ENCODE peak calls at places on chromosomes 7 and 10, in ten cellular contexts. N is tibial nerve, H is GM20000, V is endothelial cell, G is foreskin fibroblast, P is neural progenitor cell, K is HL-60, X is fibroblast of the aortic adventitia, U is GM13977, Z is hepatocyte. I is an unnamed sample.

GRCh38 chr7:113370910-113371309 is 252.6 kb upstream of the SMIM30 start:
- DNase-seq in N (no peak), H (no peak), V (no peak), G (peak), P (no peak), K (no peak), X (no peak), U (no peak), Z (no peak), I (no peak)

GRCh38 chr7:34165927-34166550 is 260.7 kb downstream of the BMPER start:
- DNase-seq in N (no peak), H (peak), V (peak), G (peak), P (peak), K (no peak), X (peak), U (peak), Z (peak), I (no peak)

GRCh38 chr10:47396311-47396717 is 12.2 kb upstream of the ZNF488 start:
- DNase-seq in N (no peak), H (no peak), V (no peak), G (peak), P (no peak), K (no peak), X (peak), U (no peak), Z (no peak), I (no peak)

GRCh38 chr10:31261502-31262311 is 57.3 kb upstream of the ZEB1 start:
- DNase-seq in N (no peak), H (no peak), V (no peak), G (peak), P (no peak), K (no peak), X (peak), U (no peak), Z (peak), I (no peak)

GRCh38 chr7:32336726-32337125 is 153.5 kb downstream of the LSM5 start:
- DNase-seq in N (no peak), H (no peak), V (no peak), G (peak), P (no peak), K (no peak), X (no peak), U (no peak), Z (no peak), I (no peak)

GRCh38 chr7:16592395-16592794 is 53.2 kb downstream of the ANKMY2 start:
- DNase-seq in N (no peak), H (no peak), V (no peak), G (peak), P (no peak), K (no peak), X (no peak), U (no peak), Z (no peak), I (no peak)

GRCh38 chr10:80205478-80206276 is at the start of gene ANXA11:
- DNase-seq in N (peak), H (peak), V (peak), G (peak), P (peak), K (peak), X (peak), U (peak), Z (peak), I (peak)

GRCh38 chr10:85003083-85003482 is 674.7 kb downstream of the CCSER2 start:
- DNase-seq in N (no peak), H (no peak), V (no peak), G (no peak), P (no peak), K (no peak), X (no peak), U (no peak), Z (no peak), I (no peak)

DNA sequence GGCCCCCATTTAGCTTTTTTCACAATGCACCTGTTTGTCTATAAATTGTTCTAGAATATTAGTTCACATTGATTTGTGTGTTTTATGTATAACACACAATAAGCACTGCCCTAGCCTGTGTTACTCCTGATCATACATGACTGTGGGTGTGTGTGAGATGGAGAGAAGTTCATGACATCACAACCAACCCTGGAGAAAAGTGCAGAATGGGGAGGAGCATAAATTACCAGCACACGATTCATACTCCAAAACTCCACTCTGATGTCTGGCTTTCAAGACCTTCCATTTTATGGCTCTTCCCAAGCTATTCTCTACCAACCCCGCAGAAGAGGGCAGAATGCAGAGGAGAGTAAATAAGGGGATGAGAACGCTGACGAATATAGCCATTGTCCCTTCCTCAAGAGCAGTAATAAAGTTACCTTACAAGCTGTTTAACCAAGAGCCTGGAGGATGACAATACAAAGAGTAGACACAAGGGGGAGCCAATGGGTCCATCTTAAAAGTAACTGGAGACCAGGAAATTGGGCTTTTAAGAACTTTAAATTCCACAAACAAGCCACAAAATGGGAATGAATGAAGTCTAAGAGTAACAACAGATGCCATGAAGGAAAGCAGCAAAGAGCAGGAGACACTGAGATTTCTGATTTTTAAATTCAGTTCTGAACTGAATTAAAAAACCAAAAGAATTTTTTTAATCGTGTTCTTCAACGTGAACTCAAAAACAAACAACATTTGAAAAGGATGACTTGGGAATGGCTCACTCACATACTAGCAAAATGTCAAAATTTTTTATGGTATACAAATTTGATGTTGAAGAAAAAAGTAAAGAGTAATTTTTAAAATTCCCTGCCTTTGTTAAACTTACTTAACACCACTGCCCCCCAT is 159.6 kb downstream of the PARD3 start:
- DNase-seq in N (no peak), H (peak), V (peak), G (peak), P (peak), K (peak), X (peak), U (peak), Z (peak), I (peak)
- TF ChIP-seq CTCF in N (peak), H (peak), V (peak), G (peak), P (peak), K (peak), X (peak), U (peak), Z (peak), I (peak)

GRCh38 chr7:50795831-50796230 is 13.1 kb upstream of the GRB10 start:
- DNase-seq in N (no peak), H (no peak), V (no peak), G (no peak), P (no peak), K (no peak), X (no peak), U (no peak), Z (no peak), I (no peak)
- TF ChIP-seq CTCF in N (no peak), H (no peak), V (no peak), G (no peak), P (no peak), K (no peak), X (peak), U (no peak), Z (peak), I (no peak)

GRCh38 chr7:135232720-135233119 is 918 bp upstream of the STRA8 start:
- DNase-seq in N (no peak), H (no peak), V (no peak), G (no peak), P (peak), K (no peak), X (no peak), U (peak), Z (no peak), I (peak)
- TF ChIP-seq CTCF in N (no peak), H (no peak), V (no peak), G (peak), P (peak), K (no peak), X (peak), U (peak), Z (peak), I (no peak)

DNA sequence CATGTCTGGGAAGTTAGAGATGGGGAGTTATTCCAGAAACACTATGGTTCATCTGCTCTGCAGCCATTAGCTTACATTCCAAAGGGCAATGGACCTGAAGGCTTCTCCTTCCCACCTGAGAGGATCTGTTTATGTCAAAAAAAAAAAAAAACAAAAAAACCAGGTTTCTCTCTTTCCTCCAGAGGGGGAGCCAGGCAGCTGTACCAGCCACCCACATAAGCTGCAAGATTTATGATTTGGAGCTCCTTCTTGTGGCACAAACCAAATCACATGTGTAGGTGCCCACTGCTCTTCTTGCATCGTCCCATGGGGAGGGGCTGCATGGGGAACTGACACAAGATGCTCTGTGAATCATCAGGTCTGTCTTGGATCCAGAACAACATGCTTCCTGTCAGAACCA is 231.6 kb upstream of the IGFBP3 start:
- DNase-seq in N (no peak), H (no peak), V (no peak), G (no peak), P (no peak), K (no peak), X (no peak), U (no peak), Z (no peak), I (no peak)
- TF ChIP-seq CTCF in N (no peak), H (no peak), V (no peak), G (no peak), P (peak), K (no peak), X (no peak), U (no peak), Z (no peak), I (no peak)

DNA sequence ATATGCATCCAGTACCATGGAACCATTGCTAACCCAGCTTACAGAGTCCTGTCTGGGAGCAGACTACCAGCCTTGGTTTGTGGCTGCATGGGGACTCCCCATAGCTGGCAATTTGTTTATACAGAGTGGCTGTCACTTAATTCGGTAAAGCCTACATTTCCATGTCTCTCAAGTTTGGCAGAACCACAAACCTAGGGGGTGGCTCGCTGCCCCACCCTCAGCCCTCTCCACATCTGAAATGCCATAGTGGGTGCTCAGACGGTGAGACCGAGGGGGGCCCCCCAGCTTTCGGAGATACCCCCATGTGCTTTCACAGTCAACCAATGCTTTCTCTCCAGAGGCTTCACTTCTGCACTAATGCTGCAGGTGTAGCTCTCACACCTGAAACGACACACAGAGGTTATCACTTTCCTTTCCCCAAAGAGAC is 75.5 kb upstream of the KAT6B start:
- DNase-seq in N (no peak), H (peak), V (no peak), G (no peak), P (no peak), K (no peak), X (no peak), U (peak), Z (no peak), I (peak)
- TF ChIP-seq CTCF in N (no peak), H (peak), V (no peak), G (no peak), P (no peak), K (no peak), X (no peak), U (peak), Z (no peak), I (no peak)

DNA sequence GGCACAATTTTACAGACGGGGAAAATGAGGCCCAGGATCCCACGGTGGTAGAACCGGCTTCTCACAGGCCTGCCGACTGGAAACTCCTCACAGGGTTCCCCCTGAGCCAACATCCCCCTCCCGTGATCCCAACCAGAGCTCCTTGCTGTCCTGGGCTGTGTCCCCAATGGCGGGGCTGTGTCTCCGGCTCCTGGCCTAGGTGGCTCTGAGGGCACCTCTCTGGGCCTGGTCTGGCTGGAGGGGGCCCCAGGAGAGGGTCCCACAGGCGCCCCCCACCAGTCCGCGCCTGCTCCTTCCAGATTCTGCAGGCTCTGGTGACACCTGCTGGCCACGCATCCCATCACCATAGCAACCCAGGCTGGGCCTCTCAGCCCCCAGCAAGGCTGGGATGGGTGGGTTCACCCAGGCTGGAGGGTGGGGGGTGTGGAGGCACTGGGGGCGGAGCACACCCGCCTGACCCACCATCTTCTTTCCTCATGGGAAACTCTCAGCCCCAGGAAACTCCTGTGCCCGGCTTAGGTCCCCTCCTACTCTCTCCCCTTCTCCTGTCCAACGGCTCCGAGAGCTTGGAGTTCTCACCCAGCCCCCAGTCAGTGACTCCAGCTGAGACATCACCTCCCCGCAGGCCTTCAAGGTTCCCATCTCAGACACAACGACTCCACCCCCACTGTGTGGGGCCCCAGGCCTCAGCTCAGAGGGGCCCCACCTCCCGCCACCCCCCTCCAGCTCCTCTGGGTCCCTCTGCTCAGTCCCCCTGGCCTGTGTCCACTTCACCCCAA is 27.1 kb upstream of the TNRC18 start:
- DNase-seq in N (no peak), H (peak), V (peak), G (peak), P (peak), K (peak), X (peak), U (peak), Z (peak), I (peak)
- TF ChIP-seq CTCF in N (peak), H (peak), V (peak), G (peak), P (peak), K (peak), X (peak), U (peak), Z (peak), I (peak)

GRCh38 chr10:62082270-62082669 is 180.8 kb downstream of the ARID5B start:
- DNase-seq in N (no peak), H (no peak), V (no peak), G (no peak), P (no peak), K (no peak), X (no peak), U (no peak), Z (no peak), I (no peak)

GRCh38 chr10:62079885-62080559 is 178.5 kb downstream of the ARID5B start:
- DNase-seq in N (no peak), H (peak), V (no peak), G (no peak), P (no peak), K (no peak), X (no peak), U (no peak), Z (no peak), I (peak)

GRCh38 chr10:62082729-62083412 is 181.4 kb downstream of the ARID5B start:
- DNase-seq in N (no peak), H (no peak), V (no peak), G (peak), P (no peak), K (no peak), X (peak), U (no peak), Z (no peak), I (no peak)

GRCh38 chr10:62081322-62081945 is 179.9 kb downstream of the ARID5B start:
- DNase-seq in N (no peak), H (no peak), V (no peak), G (no peak), P (no peak), K (no peak), X (peak), U (no peak), Z (no peak), I (no peak)

GRCh38 chr10:62080905-62081304 is 179.4 kb downstream of the ARID5B start:
- DNase-seq in N (no peak), H (no peak), V (no peak), G (no peak), P (no peak), K (no peak), X (no peak), U (no peak), Z (no peak), I (no peak)
- TF ChIP-seq CTCF in N (no peak), H (no peak), V (no peak), G (no peak), P (no peak), K (no peak), X (no peak), U (no peak), Z (no peak), I (no peak)

I was measured in GM10248.